ENCODE peak calls at places on chromosome 1, in nine cellular contexts. One of them, this sample, is unnamed.

GRCh38 chr1:41673806-41674205 is 189.3 kb upstream of the EDN2 start:
- DNase-seq in OCI-LY7: peak; percentile 79
- DNase-seq in right lobe of liver: no peak
- DNase-seq in HT-29: no peak
- DNase-seq in effector memory CD4-positive, alpha-beta T cell: no peak
- DNase-seq in myocyte: no peak
- DNase-seq in stimulated activated CD8-positive, alpha-beta memory T cell treated with anti-CD3 and anti-CD28 coated beads, Interleukin-15, amount 100 ng/mL, for 1 hour: no peak
- DNase-seq in AG09319: no peak
- DNase-seq in HCT116: no peak
- DNase-seq in this sample: no peak

GRCh38 chr1:41617336-41617735 is 132.9 kb upstream of the EDN2 start:
- DNase-seq in OCI-LY7: no peak
- DNase-seq in right lobe of liver: no peak
- DNase-seq in HT-29: no peak
- DNase-seq in effector memory CD4-positive, alpha-beta T cell: no peak
- DNase-seq in myocyte: no peak
- DNase-seq in stimulated activated CD8-positive, alpha-beta memory T cell treated with anti-CD3 and anti-CD28 coated beads, Interleukin-15, amount 100 ng/mL, for 1 hour: no peak
- DNase-seq in AG09319: no peak
- DNase-seq in HCT116: no peak
- DNase-seq in this sample: no peak

GRCh38 chr1:30423570-30423969 is 299.8 kb downstream of the MATN1 start:
- DNase-seq in OCI-LY7: no peak
- DNase-seq in right lobe of liver: no peak
- DNase-seq in HT-29: no peak
- DNase-seq in effector memory CD4-positive, alpha-beta T cell: no peak
- DNase-seq in myocyte: no peak
- DNase-seq in stimulated activated CD8-positive, alpha-beta memory T cell treated with anti-CD3 and anti-CD28 coated beads, Interleukin-15, amount 100 ng/mL, for 1 hour: no peak
- DNase-seq in AG09319: no peak
- DNase-seq in HCT116: no peak
- DNase-seq in this sample: no peak

GRCh38 chr1:22041505-22041904 is 11.0 kb upstream of the CDC42 start:
- DNase-seq in OCI-LY7: no peak
- DNase-seq in right lobe of liver: no peak
- DNase-seq in HT-29: no peak
- DNase-seq in effector memory CD4-positive, alpha-beta T cell: no peak
- DNase-seq in myocyte: no peak
- DNase-seq in stimulated activated CD8-positive, alpha-beta memory T cell treated with anti-CD3 and anti-CD28 coated beads, Interleukin-15, amount 100 ng/mL, for 1 hour: no peak
- DNase-seq in AG09319: no peak
- DNase-seq in HCT116: no peak
- DNase-seq in this sample: no peak

GRCh38 chr1:113088972-113089371 is 16.0 kb downstream of the LRIG2 start:
- DNase-seq in OCI-LY7: no peak
- DNase-seq in right lobe of liver: no peak
- DNase-seq in HT-29: no peak
- DNase-seq in effector memory CD4-positive, alpha-beta T cell: no peak
- DNase-seq in myocyte: no peak
- DNase-seq in stimulated activated CD8-positive, alpha-beta memory T cell treated with anti-CD3 and anti-CD28 coated beads, Interleukin-15, amount 100 ng/mL, for 1 hour: no peak
- DNase-seq in AG09319: no peak
- DNase-seq in HCT116: no peak
- DNase-seq in this sample: no peak

GRCh38 chr1:202074985-202075773 is 47.5 kb upstream of the GPR37L1 start:
- DNase-seq in OCI-LY7: no peak
- DNase-seq in right lobe of liver: peak; percentile 59
- DNase-seq in HT-29: no peak
- DNase-seq in effector memory CD4-positive, alpha-beta T cell: no peak
- DNase-seq in myocyte: no peak
- DNase-seq in stimulated activated CD8-positive, alpha-beta memory T cell treated with anti-CD3 and anti-CD28 coated beads, Interleukin-15, amount 100 ng/mL, for 1 hour: no peak
- DNase-seq in AG09319: no peak
- DNase-seq in HCT116: no peak
- DNase-seq in this sample: no peak

GRCh38 chr1:19557609-19558051 is 72.3 kb upstream of the CAPZB start:
- DNase-seq in OCI-LY7: no peak
- DNase-seq in right lobe of liver: no peak
- DNase-seq in HT-29: no peak
- DNase-seq in effector memory CD4-positive, alpha-beta T cell: no peak
- DNase-seq in myocyte: no peak
- DNase-seq in stimulated activated CD8-positive, alpha-beta memory T cell treated with anti-CD3 and anti-CD28 coated beads, Interleukin-15, amount 100 ng/mL, for 1 hour: no peak
- DNase-seq in AG09319: no peak
- DNase-seq in HCT116: no peak
- DNase-seq in this sample: no peak

GRCh38 chr1:20446796-20447195 is 39.2 kb downstream of the CAMK2N1 start:
- DNase-seq in OCI-LY7: no peak
- DNase-seq in right lobe of liver: no peak
- DNase-seq in HT-29: no peak
- DNase-seq in effector memory CD4-positive, alpha-beta T cell: no peak
- DNase-seq in myocyte: no peak
- DNase-seq in stimulated activated CD8-positive, alpha-beta memory T cell treated with anti-CD3 and anti-CD28 coated beads, Interleukin-15, amount 100 ng/mL, for 1 hour: no peak
- DNase-seq in AG09319: no peak
- DNase-seq in HCT116: no peak
- DNase-seq in this sample: no peak

GRCh38 chr1:180040034-180040433 is 85.4 kb downstream of the CEP350 start:
- DNase-seq in OCI-LY7: no peak
- DNase-seq in right lobe of liver: no peak
- DNase-seq in HT-29: no peak
- DNase-seq in effector memory CD4-positive, alpha-beta T cell: no peak
- DNase-seq in myocyte: peak; percentile 31
- DNase-seq in stimulated activated CD8-positive, alpha-beta memory T cell treated with anti-CD3 and anti-CD28 coated beads, Interleukin-15, amount 100 ng/mL, for 1 hour: no peak
- DNase-seq in AG09319: no peak
- DNase-seq in HCT116: peak; percentile 0
- DNase-seq in this sample: no peak

GRCh38 chr1:184574588-184574987 is 180.1 kb downstream of the EDEM3 start:
- DNase-seq in OCI-LY7: no peak
- DNase-seq in right lobe of liver: no peak
- DNase-seq in HT-29: no peak
- DNase-seq in effector memory CD4-positive, alpha-beta T cell: no peak
- DNase-seq in myocyte: peak; percentile 58
- DNase-seq in stimulated activated CD8-positive, alpha-beta memory T cell treated with anti-CD3 and anti-CD28 coated beads, Interleukin-15, amount 100 ng/mL, for 1 hour: no peak
- DNase-seq in AG09319: no peak
- DNase-seq in HCT116: no peak
- DNase-seq in this sample: no peak